ENCODE peak calls at places on chromosomes 13 and 19, in nine cellular contexts. E is retina, W is stomach, X is H1, U is kidney tubule cell, V is T-helper 17 cell, O is GOT3, M is MCF 10A, D is GM20000. H is an unnamed sample.

GRCh38 chr13:114328595-114328994 is 14.3 kb downstream of the CHAMP1 start:
- DNase-seq in E (no peak), W (no peak), X (no peak), U (no peak), V (no peak), O (no peak), M (no peak), D (no peak), H (no peak)

GRCh38 chr13:73970413-73971055 is 163.7 kb downstream of the KLF12 start:
- DNase-seq in E (no peak), W (no peak), X (no peak), U (no peak), V (no peak), O (no peak), M (peak; percentile 13), D (no peak), H (no peak)

GRCh38 chr13:74074723-74075122 is 59.5 kb downstream of the KLF12 start:
- DNase-seq in E (no peak), W (no peak), X (no peak), U (peak; percentile 71), V (no peak), O (no peak), M (peak; percentile 6), D (no peak), H (no peak)

GRCh38 chr19:38949580-38950367 is 19.0 kb downstream of the MRPS12 start:
- DNase-seq in E (peak; percentile 83), W (peak; percentile 90), X (peak; percentile 99), U (peak; percentile 69), V (peak; percentile 62), O (peak; percentile 44), M (no peak), D (peak; percentile 92), H (peak; percentile 90)

GRCh38 chr13:42968906-42969305 is 23.1 kb downstream of the EPSTI1 start:
- DNase-seq in E (no peak), W (peak; percentile 91), X (peak; percentile 67), U (no peak), V (no peak), O (no peak), M (no peak), D (no peak), H (no peak)

GRCh38 chr13:77815330-77815729 is 103.3 kb downstream of the EDNRB start:
- DNase-seq in E (no peak), W (no peak), X (no peak), U (no peak), V (no peak), O (no peak), M (peak; percentile 62), D (no peak), H (no peak)

GRCh38 chr19:47619763-47620162 is 10.8 kb downstream of the BICRA start:
- DNase-seq in E (no peak), W (no peak), X (no peak), U (peak; percentile 21), V (no peak), O (no peak), M (no peak), D (no peak), H (no peak)

GRCh38 chr19:28635962-28636629 is 576.9 kb downstream of the UQCRFS1 start:
- DNase-seq in E (no peak), W (no peak), X (no peak), U (no peak), V (no peak), O (no peak), M (no peak), D (no peak), H (no peak)

GRCh38 chr13:109026266-109026665 is 396.9 kb downstream of the MYO16 start:
- DNase-seq in E (no peak), W (no peak), X (no peak), U (no peak), V (no peak), O (no peak), M (no peak), D (no peak), H (no peak)

GRCh38 chr13:34897220-34897619 is 44.9 kb upstream of the NBEA start:
- DNase-seq in E (no peak), W (no peak), X (no peak), U (no peak), V (no peak), O (no peak), M (no peak), D (no peak), H (no peak)

GRCh38 chr13:97395437-97396136 is 38.4 kb upstream of the RAP2A start:
- DNase-seq in E (no peak), W (no peak), X (no peak), U (peak; percentile 20), V (no peak), O (no peak), M (peak; percentile 61), D (no peak), H (no peak)

GRCh38 chr19:4327252-4327876 is 11.3 kb downstream of the STAP2 start:
- DNase-seq in E (peak; percentile 69), W (peak; percentile 86), X (peak; percentile 98), U (peak; percentile 27), V (peak; percentile 48), O (no peak), M (no peak), D (peak; percentile 71), H (peak; percentile 87)

GRCh38 chr13:94433055-94433947 is 46.2 kb downstream of the DCT start:
- DNase-seq in E (peak; percentile 82), W (no peak), X (peak; percentile 46), U (peak; percentile 5), V (no peak), O (no peak), M (no peak), D (peak; percentile 13), H (no peak)

GRCh38 chr13:49238621-49239020 is 9.1 kb upstream of the CDADC1 start:
- DNase-seq in E (no peak), W (no peak), X (no peak), U (peak; percentile 11), V (no peak), O (no peak), M (no peak), D (no peak), H (no peak)

GRCh38 chr19:46478356-46478986 is 7.1 kb upstream of the PNMA8A start:
- DNase-seq in E (peak; percentile 66), W (no peak), X (peak; percentile 54), U (peak; percentile 60), V (no peak), O (no peak), M (no peak), D (no peak), H (no peak)

GRCh38 chr19:19740755-19741154 is 7.8 kb upstream of the ZNF14 start:
- DNase-seq in E (no peak), W (no peak), X (no peak), U (no peak), V (no peak), O (no peak), M (no peak), D (no peak), H (no peak)

GRCh38 chr13:97133554-97133953 is 88.6 kb upstream of the MBNL2 start:
- DNase-seq in E (no peak), W (no peak), X (no peak), U (no peak), V (no peak), O (no peak), M (no peak), D (no peak), H (no peak)

GRCh38 chr13:111079375-111079774 is 35.7 kb upstream of the ARHGEF7 start:
- DNase-seq in E (no peak), W (no peak), X (no peak), U (no peak), V (no peak), O (no peak), M (no peak), D (no peak), H (no peak)

GRCh38 chr19:17202713-17203112 is 12.4 kb upstream of the USE1 start:
- DNase-seq in E (no peak), W (no peak), X (no peak), U (no peak), V (no peak), O (no peak), M (no peak), D (no peak), H (no peak)

GRCh38 chr19:45952691-45953505 is 20.8 kb downstream of the NOVA2 start:
- DNase-seq in E (peak; percentile 82), W (peak; percentile 35), X (peak; percentile 96), U (peak; percentile 32), V (no peak), O (no peak), M (peak; percentile 61), D (peak; percentile 74), H (no peak)

GRCh38 chr19:46609511-46610412 is 8.6 kb downstream of the CALM3 start:
- DNase-seq in E (no peak), W (no peak), X (no peak), U (no peak), V (no peak), O (no peak), M (no peak), D (no peak), H (peak; percentile 77)

GRCh38 chr19:27955484-27955883 is 1257.5 kb downstream of the UQCRFS1 start:
- DNase-seq in E (peak; percentile 14), W (no peak), X (no peak), U (no peak), V (no peak), O (no peak), M (no peak), D (no peak), H (no peak)

GRCh38 chr19:49861541-49862410 is 5.6 kb downstream of the PNKP start:
- DNase-seq in E (no peak), W (peak; percentile 78), X (no peak), U (peak; percentile 49), V (no peak), O (no peak), M (no peak), D (no peak), H (peak; percentile 70)

H was measured in suprapubic skin.